ENCODE peak calls at places on chromosomes 3 and 15, in seven cellular contexts. One of them, this sample, is unnamed.

GRCh38 chr15:68541743-68542142 is 37.0 kb upstream of the CORO2B start:
- DNase-seq in DMS79: no peak
- DNase-seq in HEK293T: no peak
- DNase-seq in heart right ventricle: no peak
- DNase-seq in amniotic epithelial cell: no peak
- DNase-seq in ACHN: no peak
- DNase-seq in endothelial cell: no peak
- DNase-seq in this sample: no peak

GRCh38 chr15:73978896-73979295 is 13.2 kb downstream of the STOML1 start:
- DNase-seq in DMS79: no peak
- DNase-seq in HEK293T: no peak
- DNase-seq in heart right ventricle: no peak
- DNase-seq in amniotic epithelial cell: no peak
- DNase-seq in ACHN: no peak
- DNase-seq in endothelial cell: no peak
- DNase-seq in this sample: no peak

GRCh38 chr15:100714034-100714748 is 111.8 kb downstream of the ASB7 start:
- DNase-seq in DMS79: no peak
- DNase-seq in HEK293T: no peak
- DNase-seq in heart right ventricle: no peak
- DNase-seq in amniotic epithelial cell: no peak
- DNase-seq in ACHN: no peak
- DNase-seq in endothelial cell: no peak
- DNase-seq in this sample: no peak

GRCh38 chr3:156522673-156523072 is 32.2 kb downstream of the SSR3 start:
- DNase-seq in DMS79: peak
- DNase-seq in HEK293T: no peak
- DNase-seq in heart right ventricle: no peak
- DNase-seq in amniotic epithelial cell: no peak
- DNase-seq in ACHN: no peak
- DNase-seq in endothelial cell: no peak
- DNase-seq in this sample: no peak

GRCh38 chr3:4606915-4607314 is 113.8 kb downstream of the ITPR1 start:
- DNase-seq in DMS79: no peak
- DNase-seq in HEK293T: no peak
- DNase-seq in heart right ventricle: no peak
- DNase-seq in amniotic epithelial cell: no peak
- DNase-seq in ACHN: no peak
- DNase-seq in endothelial cell: no peak
- DNase-seq in this sample: no peak

GRCh38 chr15:99755692-99756409 is 22.6 kb upstream of the LYSMD4 start:
- DNase-seq in DMS79: no peak
- DNase-seq in HEK293T: peak
- DNase-seq in heart right ventricle: peak
- DNase-seq in amniotic epithelial cell: peak
- DNase-seq in ACHN: peak
- DNase-seq in endothelial cell: peak
- DNase-seq in this sample: peak

GRCh38 chr3:53084310-53085001 is 38.6 kb upstream of the SFMBT1 start:
- DNase-seq in DMS79: no peak
- DNase-seq in HEK293T: no peak
- DNase-seq in heart right ventricle: peak
- DNase-seq in amniotic epithelial cell: no peak
- DNase-seq in ACHN: no peak
- DNase-seq in endothelial cell: no peak
- DNase-seq in this sample: no peak

GRCh38 chr15:88342666-88343065 is 86.1 kb upstream of the NTRK3 start:
- DNase-seq in DMS79: no peak
- DNase-seq in HEK293T: no peak
- DNase-seq in heart right ventricle: no peak
- DNase-seq in amniotic epithelial cell: no peak
- DNase-seq in ACHN: no peak
- DNase-seq in endothelial cell: no peak
- DNase-seq in this sample: no peak

GRCh38 chr3:50275996-50276761 is 2.7 kb upstream of the LSMEM2 start:
- DNase-seq in DMS79: no peak
- DNase-seq in HEK293T: no peak
- DNase-seq in heart right ventricle: no peak
- DNase-seq in amniotic epithelial cell: no peak
- DNase-seq in ACHN: no peak
- DNase-seq in endothelial cell: no peak
- DNase-seq in this sample: no peak

GRCh38 chr3:64759811-64760210 is 72.0 kb upstream of the ADAMTS9 start:
- DNase-seq in DMS79: no peak
- DNase-seq in HEK293T: no peak
- DNase-seq in heart right ventricle: no peak
- DNase-seq in amniotic epithelial cell: peak
- DNase-seq in ACHN: no peak
- DNase-seq in endothelial cell: no peak
- DNase-seq in this sample: no peak

GRCh38 chr3:128484404-128485282 is 8.4 kb downstream of the GATA2 start:
- DNase-seq in DMS79: no peak
- DNase-seq in HEK293T: no peak
- DNase-seq in heart right ventricle: no peak
- DNase-seq in amniotic epithelial cell: no peak
- DNase-seq in ACHN: no peak
- DNase-seq in endothelial cell: no peak
- DNase-seq in this sample: no peak

GRCh38 chr3:129602730-129603560 is 3.5 kb downstream of the PLXND1 start:
- DNase-seq in DMS79: no peak
- DNase-seq in HEK293T: no peak
- DNase-seq in heart right ventricle: peak
- DNase-seq in amniotic epithelial cell: peak
- DNase-seq in ACHN: peak
- DNase-seq in endothelial cell: no peak
- DNase-seq in this sample: no peak

GRCh38 chr15:19987389-19988048 is 554.1 kb downstream of the GOLGA6L6 start:
- DNase-seq in DMS79: no peak
- DNase-seq in HEK293T: peak
- DNase-seq in heart right ventricle: no peak
- DNase-seq in amniotic epithelial cell: no peak
- DNase-seq in ACHN: no peak
- DNase-seq in endothelial cell: no peak
- DNase-seq in this sample: no peak

GRCh38 chr3:157089455-157090221 is 70.3 kb downstream of the CCNL1 start:
- DNase-seq in DMS79: no peak
- DNase-seq in HEK293T: no peak
- DNase-seq in heart right ventricle: peak
- DNase-seq in amniotic epithelial cell: peak
- DNase-seq in ACHN: no peak
- DNase-seq in endothelial cell: peak
- DNase-seq in this sample: peak

This sample was measured in left colon.